ENCODE peak calls at places on chromosomes 16 and 17, in six cellular contexts. P is hypothalamus; L is activated T-cell treated with anti-CD3 and anti-CD28 coated beads for 1 hour; R is stimulated activated CD4-positive, alpha-beta T cell treated with anti-CD3 and anti-CD28 coated beads, Interleukin-1b, Interleukin-23, amount 100 ng/mL, for 4 hours; Q is T follicular helper cell; Y is stomach. F is an unnamed sample.

GRCh38 chr16:20023190-20023589 is 50.5 kb downstream of the GPR139 start:
- DNase-seq in L (no peak), R (no peak), Q (no peak), Y (no peak), P (no peak), F (no peak)

GRCh38 chr17:43540821-43541674 is 5.1 kb downstream of the ETV4 start:
- DNase-seq in Q (no peak), R (no peak), Y (no peak), L (no peak), P (no peak), F (no peak)

GRCh38 chr17:62625870-62626200 is 1.6 kb upstream of the MRC2 start:
- DNase-seq in L (no peak), Q (no peak), P (no peak), R (no peak), Y (no peak), F (no peak)

GRCh38 chr17:35018814-35019213 is 38.5 kb downstream of the LIG3 start:
- DNase-seq in P (no peak), Y (no peak), R (no peak), L (no peak), Q (no peak), F (no peak)

GRCh38 chr16:11094838-11095565 is 150.6 kb downstream of the CLEC16A start:
- DNase-seq in Q (no peak), R (no peak), L (no peak), P (no peak), Y (no peak), F (no peak)

GRCh38 chr17:82863941-82864720 is 24.3 kb upstream of the ZNF750 start:
- DNase-seq in P (no peak), L (peak; percentile 68), Q (peak; percentile 85), R (peak; percentile 57), Y (peak; percentile 54), F (peak; percentile 93)

GRCh38 chr16:22868859-22869258 is 54.9 kb downstream of the HS3ST2 start:
- DNase-seq in R (no peak), L (no peak), Y (no peak), P (no peak), Q (no peak), F (no peak)

GRCh38 chr16:8831450-8832382 is 34.1 kb downstream of the PMM2 start:
- DNase-seq in Q (no peak), L (no peak), P (no peak), Y (no peak), R (no peak), F (no peak)

GRCh38 chr16:1932050-1933028 is 10.7 kb downstream of the MSRB1 start:
- DNase-seq in R (no peak), P (no peak), Y (peak; percentile 69), L (no peak), Q (no peak), F (no peak)

GRCh38 chr17:54900457-54901229 is at the start of gene TOM1L1:
- DNase-seq in Q (peak; percentile 1), Y (peak; percentile 90), R (peak; percentile 3), L (no peak), P (peak; percentile 2), F (no peak)

GRCh38 chr16:85640254-85640558 is 27.1 kb downstream of the GSE1 start:
- DNase-seq in Y (no peak), R (no peak), L (no peak), P (no peak), Q (no peak), F (no peak)